ENCODE peak calls at places on chromosomes 13 and 19, in nine cellular contexts. One of them, this sample, is unnamed.

GRCh38 chr19:18558202-18558555 is 509 bp downstream of the KXD1 start:
- DNase-seq in dorsolateral prefrontal cortex: no peak
- DNase-seq in endodermal cell: peak; percentile 62
- DNase-seq in left ventricle myocardium inferior: no peak
- DNase-seq in mucosa of descending colon: no peak
- DNase-seq in ascending aorta: no peak
- DNase-seq in IMR-90: no peak
- DNase-seq in AG04449: no peak
- DNase-seq in ovary: no peak
- DNase-seq in this sample: no peak

GRCh38 chr13:74978596-74978995 is 503.4 kb downstream of the TBC1D4 start:
- DNase-seq in dorsolateral prefrontal cortex: no peak
- DNase-seq in endodermal cell: no peak
- DNase-seq in left ventricle myocardium inferior: no peak
- DNase-seq in mucosa of descending colon: no peak
- DNase-seq in ascending aorta: no peak
- DNase-seq in IMR-90: no peak
- DNase-seq in AG04449: no peak
- DNase-seq in ovary: no peak
- DNase-seq in this sample: no peak

GRCh38 chr13:104416973-104417372 is 1350.8 kb upstream of the SLC10A2 start:
- DNase-seq in dorsolateral prefrontal cortex: no peak
- DNase-seq in endodermal cell: no peak
- DNase-seq in left ventricle myocardium inferior: no peak
- DNase-seq in mucosa of descending colon: no peak
- DNase-seq in ascending aorta: no peak
- DNase-seq in IMR-90: no peak
- DNase-seq in AG04449: no peak
- DNase-seq in ovary: no peak
- DNase-seq in this sample: no peak

GRCh38 chr19:24069907-24070657 is 16.9 kb upstream of the ZNF254 start:
- DNase-seq in dorsolateral prefrontal cortex: no peak
- DNase-seq in endodermal cell: no peak
- DNase-seq in left ventricle myocardium inferior: no peak
- DNase-seq in mucosa of descending colon: no peak
- DNase-seq in ascending aorta: no peak
- DNase-seq in IMR-90: peak; percentile 47
- DNase-seq in AG04449: no peak
- DNase-seq in ovary: no peak
- DNase-seq in this sample: no peak

GRCh38 chr13:91627952-91628739 is 229.7 kb downstream of the GPC5 start:
- DNase-seq in dorsolateral prefrontal cortex: no peak
- DNase-seq in endodermal cell: no peak
- DNase-seq in left ventricle myocardium inferior: no peak
- DNase-seq in mucosa of descending colon: no peak
- DNase-seq in ascending aorta: no peak
- DNase-seq in IMR-90: no peak
- DNase-seq in AG04449: no peak
- DNase-seq in ovary: no peak
- DNase-seq in this sample: no peak

GRCh38 chr13:35600137-35600536 is 123.6 kb upstream of the MAB21L1 start:
- DNase-seq in dorsolateral prefrontal cortex: no peak
- DNase-seq in endodermal cell: no peak
- DNase-seq in left ventricle myocardium inferior: no peak
- DNase-seq in mucosa of descending colon: no peak
- DNase-seq in ascending aorta: no peak
- DNase-seq in IMR-90: peak; percentile 9
- DNase-seq in AG04449: peak; percentile 44
- DNase-seq in ovary: no peak
- DNase-seq in this sample: no peak

GRCh38 chr13:98273067-98273823 is 96.2 kb upstream of the RNF113B start:
- DNase-seq in dorsolateral prefrontal cortex: no peak
- DNase-seq in endodermal cell: no peak
- DNase-seq in left ventricle myocardium inferior: no peak
- DNase-seq in mucosa of descending colon: no peak
- DNase-seq in ascending aorta: no peak
- DNase-seq in IMR-90: no peak
- DNase-seq in AG04449: no peak
- DNase-seq in ovary: no peak
- DNase-seq in this sample: no peak

GRCh38 chr13:54805743-54806142 is 1777.1 kb downstream of the OLFM4 start:
- DNase-seq in dorsolateral prefrontal cortex: no peak
- DNase-seq in endodermal cell: no peak
- DNase-seq in left ventricle myocardium inferior: no peak
- DNase-seq in mucosa of descending colon: no peak
- DNase-seq in ascending aorta: no peak
- DNase-seq in IMR-90: no peak
- DNase-seq in AG04449: no peak
- DNase-seq in ovary: no peak
- DNase-seq in this sample: no peak

GRCh38 chr19:22918221-22918620 is 84.8 kb downstream of the ZNF728 start:
- DNase-seq in dorsolateral prefrontal cortex: no peak
- DNase-seq in endodermal cell: no peak
- DNase-seq in left ventricle myocardium inferior: no peak
- DNase-seq in mucosa of descending colon: no peak
- DNase-seq in ascending aorta: no peak
- DNase-seq in IMR-90: no peak
- DNase-seq in AG04449: no peak
- DNase-seq in ovary: no peak
- DNase-seq in this sample: no peak

GRCh38 chr13:73767191-73767741 is 366.9 kb downstream of the KLF12 start:
- DNase-seq in dorsolateral prefrontal cortex: no peak
- DNase-seq in endodermal cell: peak; percentile 61
- DNase-seq in left ventricle myocardium inferior: no peak
- DNase-seq in mucosa of descending colon: no peak
- DNase-seq in ascending aorta: no peak
- DNase-seq in IMR-90: peak; percentile 70
- DNase-seq in AG04449: no peak
- DNase-seq in ovary: no peak
- DNase-seq in this sample: no peak

GRCh38 chr13:46555722-46556121 is 2.8 kb downstream of the LRCH1 start:
- DNase-seq in dorsolateral prefrontal cortex: no peak
- DNase-seq in endodermal cell: no peak
- DNase-seq in left ventricle myocardium inferior: no peak
- DNase-seq in mucosa of descending colon: no peak
- DNase-seq in ascending aorta: no peak
- DNase-seq in IMR-90: no peak
- DNase-seq in AG04449: no peak
- DNase-seq in ovary: no peak
- DNase-seq in this sample: no peak
- H3K4me3 ChIP-seq in dorsolateral prefrontal cortex: peak overlapping the region; percentile 89
- H3K4me3 ChIP-seq in endodermal cell: no peak overlapping the region
- H3K4me3 ChIP-seq in left ventricle myocardium inferior: peak overlapping the region; percentile 98
- H3K4me3 ChIP-seq in mucosa of descending colon: no peak overlapping the region
- H3K4me3 ChIP-seq in ascending aorta: peak overlapping the region; percentile 4
- H3K4me3 ChIP-seq in IMR-90: no peak overlapping the region
- H3K4me3 ChIP-seq in AG04449: no peak overlapping the region
- H3K4me3 ChIP-seq in ovary: no peak overlapping the region
- H3K4me3 ChIP-seq in this sample: no peak overlapping the region

GRCh38 chr19:17419154-17419490 is 725 bp upstream of the MVB12A start:
- DNase-seq in dorsolateral prefrontal cortex: no peak
- DNase-seq in endodermal cell: no peak
- DNase-seq in left ventricle myocardium inferior: no peak
- DNase-seq in mucosa of descending colon: no peak
- DNase-seq in ascending aorta: no peak
- DNase-seq in IMR-90: no peak
- DNase-seq in AG04449: no peak
- DNase-seq in ovary: no peak
- DNase-seq in this sample: no peak

GRCh38 chr19:17421942-17422341 is 2.1 kb downstream of the MVB12A start:
- DNase-seq in dorsolateral prefrontal cortex: no peak
- DNase-seq in endodermal cell: no peak
- DNase-seq in left ventricle myocardium inferior: no peak
- DNase-seq in mucosa of descending colon: no peak
- DNase-seq in ascending aorta: no peak
- DNase-seq in IMR-90: no peak
- DNase-seq in AG04449: no peak
- DNase-seq in ovary: no peak
- DNase-seq in this sample: no peak

GRCh38 chr19:17419491-17420266 is at the start of gene MVB12A:
- DNase-seq in dorsolateral prefrontal cortex: peak; percentile 97
- DNase-seq in endodermal cell: peak; percentile 99
- DNase-seq in left ventricle myocardium inferior: peak; percentile 98
- DNase-seq in mucosa of descending colon: peak; percentile 99
- DNase-seq in ascending aorta: peak; percentile 98
- DNase-seq in IMR-90: peak; percentile 99
- DNase-seq in AG04449: peak; percentile 95
- DNase-seq in ovary: peak; percentile 98
- DNase-seq in this sample: peak; percentile 98

GRCh38 chr19:17418710-17419109 is 1.1 kb upstream of the MVB12A start:
- DNase-seq in dorsolateral prefrontal cortex: no peak
- DNase-seq in endodermal cell: no peak
- DNase-seq in left ventricle myocardium inferior: no peak
- DNase-seq in mucosa of descending colon: no peak
- DNase-seq in ascending aorta: no peak
- DNase-seq in IMR-90: no peak
- DNase-seq in AG04449: no peak
- DNase-seq in ovary: no peak
- DNase-seq in this sample: no peak

GRCh38 chr19:17420267-17420924 is 549 bp downstream of the MVB12A start:
- DNase-seq in dorsolateral prefrontal cortex: no peak
- DNase-seq in endodermal cell: peak; percentile 80
- DNase-seq in left ventricle myocardium inferior: peak; percentile 23
- DNase-seq in mucosa of descending colon: peak; percentile 69
- DNase-seq in ascending aorta: peak; percentile 68
- DNase-seq in IMR-90: no peak
- DNase-seq in AG04449: no peak
- DNase-seq in ovary: peak; percentile 64
- DNase-seq in this sample: no peak
- TF ChIP-seq CTCF in dorsolateral prefrontal cortex: no peak
- TF ChIP-seq CTCF in endodermal cell: peak; percentile 50
- TF ChIP-seq CTCF in left ventricle myocardium inferior: no peak
- TF ChIP-seq CTCF in mucosa of descending colon: no peak
- TF ChIP-seq CTCF in ascending aorta: no peak
- TF ChIP-seq CTCF in IMR-90: no peak
- TF ChIP-seq CTCF in AG04449: peak; percentile 29
- TF ChIP-seq CTCF in ovary: no peak
- TF ChIP-seq CTCF in this sample: peak; percentile 24

GRCh38 chr19:43798026-43798545 is 4.2 kb downstream of the LYPD5 start:
- DNase-seq in dorsolateral prefrontal cortex: no peak
- DNase-seq in endodermal cell: no peak
- DNase-seq in left ventricle myocardium inferior: no peak
- DNase-seq in mucosa of descending colon: no peak
- DNase-seq in ascending aorta: no peak
- DNase-seq in IMR-90: no peak
- DNase-seq in AG04449: no peak
- DNase-seq in ovary: no peak
- DNase-seq in this sample: no peak

GRCh38 chr19:43797556-43797955 is 4.7 kb downstream of the LYPD5 start:
- DNase-seq in dorsolateral prefrontal cortex: no peak
- DNase-seq in endodermal cell: no peak
- DNase-seq in left ventricle myocardium inferior: no peak
- DNase-seq in mucosa of descending colon: no peak
- DNase-seq in ascending aorta: no peak
- DNase-seq in IMR-90: no peak
- DNase-seq in AG04449: no peak
- DNase-seq in ovary: no peak
- DNase-seq in this sample: no peak

GRCh38 chr19:43797118-43797517 is 5.1 kb downstream of the LYPD5 start:
- DNase-seq in dorsolateral prefrontal cortex: no peak
- DNase-seq in endodermal cell: no peak
- DNase-seq in left ventricle myocardium inferior: no peak
- DNase-seq in mucosa of descending colon: no peak
- DNase-seq in ascending aorta: no peak
- DNase-seq in IMR-90: no peak
- DNase-seq in AG04449: no peak
- DNase-seq in ovary: no peak
- DNase-seq in this sample: no peak

GRCh38 chr19:43798546-43799409 is 3.5 kb downstream of the LYPD5 start:
- DNase-seq in dorsolateral prefrontal cortex: peak; percentile 79
- DNase-seq in endodermal cell: peak; percentile 91
- DNase-seq in left ventricle myocardium inferior: no peak
- DNase-seq in mucosa of descending colon: peak; percentile 81
- DNase-seq in ascending aorta: no peak
- DNase-seq in IMR-90: no peak
- DNase-seq in AG04449: no peak
- DNase-seq in ovary: no peak
- DNase-seq in this sample: no peak

DNA sequence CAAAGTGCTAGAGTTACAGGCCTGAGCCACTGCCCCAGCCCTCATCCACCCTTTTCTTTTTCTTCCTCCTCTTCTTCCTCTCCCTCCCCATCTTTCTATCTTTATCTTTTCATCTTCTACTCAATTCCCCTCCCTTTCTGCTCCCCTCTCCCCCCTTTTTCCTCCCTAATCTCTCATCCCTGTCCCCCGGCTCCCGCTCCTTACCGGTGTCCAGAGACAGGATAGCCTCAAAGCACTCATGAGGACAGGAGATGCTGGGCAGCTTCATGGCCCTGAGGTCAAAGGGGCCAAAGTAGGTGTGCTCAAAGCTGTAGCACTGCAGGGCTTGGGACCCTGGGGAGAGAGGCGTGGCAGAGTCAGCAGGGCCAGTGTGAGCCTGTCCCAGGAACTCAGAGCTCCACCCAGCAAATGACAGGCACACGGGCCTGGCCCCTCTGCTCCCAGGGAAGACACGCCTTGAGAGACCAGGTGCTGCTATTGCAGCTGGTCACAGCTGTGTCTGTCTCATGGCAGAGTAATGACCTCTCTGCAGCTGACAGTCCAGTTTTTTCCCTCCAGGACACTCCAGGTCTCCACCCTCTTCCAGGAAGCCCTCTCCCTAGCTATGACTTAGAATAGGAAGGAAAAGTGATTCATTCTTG is 2.6 kb downstream of the LYPD5 start:
- DNase-seq in dorsolateral prefrontal cortex: no peak
- DNase-seq in endodermal cell: peak; percentile 60
- DNase-seq in left ventricle myocardium inferior: no peak
- DNase-seq in mucosa of descending colon: peak; percentile 77
- DNase-seq in ascending aorta: no peak
- DNase-seq in IMR-90: no peak
- DNase-seq in AG04449: no peak
- DNase-seq in ovary: no peak
- DNase-seq in this sample: no peak
- H3K4me3 ChIP-seq in dorsolateral prefrontal cortex: no peak overlapping the region
- H3K4me3 ChIP-seq in endodermal cell: no peak overlapping the region
- H3K4me3 ChIP-seq in left ventricle myocardium inferior: peak overlapping the region; percentile 67
- H3K4me3 ChIP-seq in mucosa of descending colon: no peak overlapping the region
- H3K4me3 ChIP-seq in ascending aorta: no peak overlapping the region
- H3K4me3 ChIP-seq in IMR-90: no peak overlapping the region
- H3K4me3 ChIP-seq in AG04449: no peak overlapping the region
- H3K4me3 ChIP-seq in ovary: no peak overlapping the region
- H3K4me3 ChIP-seq in this sample: no peak overlapping the region

GRCh38 chr19:28980236-28980868 is 232.6 kb downstream of the UQCRFS1 start:
- DNase-seq in dorsolateral prefrontal cortex: no peak
- DNase-seq in endodermal cell: peak; percentile 85
- DNase-seq in left ventricle myocardium inferior: no peak
- DNase-seq in mucosa of descending colon: no peak
- DNase-seq in ascending aorta: peak; percentile 33
- DNase-seq in IMR-90: peak; percentile 68
- DNase-seq in AG04449: no peak
- DNase-seq in ovary: no peak
- DNase-seq in this sample: no peak
- TF ChIP-seq CTCF in dorsolateral prefrontal cortex: no peak
- TF ChIP-seq CTCF in endodermal cell: peak; percentile 84
- TF ChIP-seq CTCF in left ventricle myocardium inferior: peak; percentile 64
- TF ChIP-seq CTCF in mucosa of descending colon: no peak
- TF ChIP-seq CTCF in ascending aorta: no peak
- TF ChIP-seq CTCF in IMR-90: peak; percentile 68
- TF ChIP-seq CTCF in AG04449: peak; percentile 73
- TF ChIP-seq CTCF in ovary: no peak
- TF ChIP-seq CTCF in this sample: peak; percentile 89